ENCODE peak calls at places on chromosomes 3 and 15, in five cellular contexts. One of them, this sample, is unnamed.

GRCh38 chr15:29959384-29960137 is 123.2 kb upstream of the GOLGA8J start:
- DNase-seq in 8988T: no peak
- DNase-seq in hypothalamus: no peak
- DNase-seq in activated CD4-positive, alpha-beta T cell treated with anti-CD3 and anti-CD28 coated beads, Interleukin-2, amount 50 U/mL, for 24 hours: no peak
- DNase-seq in KBM-7: no peak
- DNase-seq in this sample: no peak

GRCh38 chr3:177749836-177750235 is 552.6 kb upstream of the TBL1XR1 start:
- DNase-seq in KBM-7: no peak
- DNase-seq in activated CD4-positive, alpha-beta T cell treated with anti-CD3 and anti-CD28 coated beads, Interleukin-2, amount 50 U/mL, for 24 hours: no peak
- DNase-seq in hypothalamus: no peak
- DNase-seq in 8988T: no peak
- DNase-seq in this sample: no peak

GRCh38 chr15:57345584-57345983 is 30.7 kb upstream of the CGNL1 start:
- DNase-seq in hypothalamus: peak; percentile 14
- DNase-seq in activated CD4-positive, alpha-beta T cell treated with anti-CD3 and anti-CD28 coated beads, Interleukin-2, amount 50 U/mL, for 24 hours: no peak
- DNase-seq in KBM-7: peak; percentile 61
- DNase-seq in 8988T: no peak
- DNase-seq in this sample: no peak

GRCh38 chr15:91926871-91927270 is 73.4 kb downstream of the SLCO3A1 start:
- DNase-seq in KBM-7: no peak
- DNase-seq in hypothalamus: no peak
- DNase-seq in 8988T: no peak
- DNase-seq in activated CD4-positive, alpha-beta T cell treated with anti-CD3 and anti-CD28 coated beads, Interleukin-2, amount 50 U/mL, for 24 hours: no peak
- DNase-seq in this sample: no peak

GRCh38 chr3:81425198-81425868 is 336.1 kb downstream of the GBE1 start:
- DNase-seq in KBM-7: no peak
- DNase-seq in 8988T: no peak
- DNase-seq in activated CD4-positive, alpha-beta T cell treated with anti-CD3 and anti-CD28 coated beads, Interleukin-2, amount 50 U/mL, for 24 hours: no peak
- DNase-seq in hypothalamus: no peak
- DNase-seq in this sample: no peak

GRCh38 chr15:43169888-43170287 is 15.3 kb upstream of the CCNDBP1 start:
- DNase-seq in 8988T: no peak
- DNase-seq in activated CD4-positive, alpha-beta T cell treated with anti-CD3 and anti-CD28 coated beads, Interleukin-2, amount 50 U/mL, for 24 hours: no peak
- DNase-seq in hypothalamus: no peak
- DNase-seq in KBM-7: no peak
- DNase-seq in this sample: no peak

GRCh38 chr3:71305246-71306206 is 278.0 kb downstream of the FOXP1 start:
- DNase-seq in hypothalamus: peak; percentile 7
- DNase-seq in activated CD4-positive, alpha-beta T cell treated with anti-CD3 and anti-CD28 coated beads, Interleukin-2, amount 50 U/mL, for 24 hours: peak; percentile 11
- DNase-seq in 8988T: no peak
- DNase-seq in KBM-7: no peak
- DNase-seq in this sample: no peak

GRCh38 chr3:104635872-104636580 is 730.7 kb upstream of the ALCAM start:
- DNase-seq in KBM-7: no peak
- DNase-seq in hypothalamus: no peak
- DNase-seq in activated CD4-positive, alpha-beta T cell treated with anti-CD3 and anti-CD28 coated beads, Interleukin-2, amount 50 U/mL, for 24 hours: no peak
- DNase-seq in 8988T: no peak
- DNase-seq in this sample: no peak

GRCh38 chr3:133996251-133996661 is 33.5 kb downstream of the SLCO2A1 start:
- DNase-seq in hypothalamus: no peak
- DNase-seq in 8988T: no peak
- DNase-seq in KBM-7: no peak
- DNase-seq in activated CD4-positive, alpha-beta T cell treated with anti-CD3 and anti-CD28 coated beads, Interleukin-2, amount 50 U/mL, for 24 hours: no peak
- DNase-seq in this sample: no peak

GRCh38 chr15:90496791-90497190 is 32.9 kb upstream of the CRTC3 start:
- DNase-seq in hypothalamus: no peak
- DNase-seq in 8988T: no peak
- DNase-seq in activated CD4-positive, alpha-beta T cell treated with anti-CD3 and anti-CD28 coated beads, Interleukin-2, amount 50 U/mL, for 24 hours: no peak
- DNase-seq in KBM-7: peak; percentile 33
- DNase-seq in this sample: no peak

GRCh38 chr3:39137435-39137936 is 15.9 kb downstream of the CSRNP1 start:
- DNase-seq in 8988T: no peak
- DNase-seq in activated CD4-positive, alpha-beta T cell treated with anti-CD3 and anti-CD28 coated beads, Interleukin-2, amount 50 U/mL, for 24 hours: no peak
- DNase-seq in KBM-7: no peak
- DNase-seq in hypothalamus: no peak
- DNase-seq in this sample: no peak

GRCh38 chr15:99249270-99249817 is at the start of gene TTC23:
- DNase-seq in activated CD4-positive, alpha-beta T cell treated with anti-CD3 and anti-CD28 coated beads, Interleukin-2, amount 50 U/mL, for 24 hours: no peak
- DNase-seq in 8988T: no peak
- DNase-seq in KBM-7: no peak
- DNase-seq in hypothalamus: no peak
- DNase-seq in this sample: peak; percentile 29

GRCh38 chr3:122952509-122952908 is 75.1 kb downstream of the SEMA5B start:
- DNase-seq in 8988T: no peak
- DNase-seq in activated CD4-positive, alpha-beta T cell treated with anti-CD3 and anti-CD28 coated beads, Interleukin-2, amount 50 U/mL, for 24 hours: no peak
- DNase-seq in KBM-7: peak; percentile 24
- DNase-seq in hypothalamus: no peak
- DNase-seq in this sample: no peak

GRCh38 chr3:180351601-180352000 is 250.4 kb upstream of the TTC14 start:
- DNase-seq in 8988T: no peak
- DNase-seq in activated CD4-positive, alpha-beta T cell treated with anti-CD3 and anti-CD28 coated beads, Interleukin-2, amount 50 U/mL, for 24 hours: no peak
- DNase-seq in KBM-7: no peak
- DNase-seq in hypothalamus: no peak
- DNase-seq in this sample: no peak

GRCh38 chr3:195896361-195897080 is 11.8 kb downstream of the TNK2 start:
- DNase-seq in KBM-7: no peak
- DNase-seq in 8988T: no peak
- DNase-seq in hypothalamus: peak; percentile 55
- DNase-seq in activated CD4-positive, alpha-beta T cell treated with anti-CD3 and anti-CD28 coated beads, Interleukin-2, amount 50 U/mL, for 24 hours: no peak
- DNase-seq in this sample: no peak

GRCh38 chr3:197311591-197311990 is 13.2 kb upstream of the DLG1 start:
- DNase-seq in hypothalamus: no peak
- DNase-seq in KBM-7: no peak
- DNase-seq in 8988T: no peak
- DNase-seq in activated CD4-positive, alpha-beta T cell treated with anti-CD3 and anti-CD28 coated beads, Interleukin-2, amount 50 U/mL, for 24 hours: no peak
- DNase-seq in this sample: no peak

GRCh38 chr3:71791634-71792033 is 6.7 kb upstream of the PROK2 start:
- DNase-seq in activated CD4-positive, alpha-beta T cell treated with anti-CD3 and anti-CD28 coated beads, Interleukin-2, amount 50 U/mL, for 24 hours: no peak
- DNase-seq in KBM-7: no peak
- DNase-seq in hypothalamus: no peak
- DNase-seq in 8988T: no peak
- DNase-seq in this sample: no peak

GRCh38 chr3:46565607-46566039 is 479 bp downstream of the LRRC2 start:
- DNase-seq in hypothalamus: no peak
- DNase-seq in 8988T: peak; percentile 37
- DNase-seq in activated CD4-positive, alpha-beta T cell treated with anti-CD3 and anti-CD28 coated beads, Interleukin-2, amount 50 U/mL, for 24 hours: no peak
- DNase-seq in KBM-7: no peak
- DNase-seq in this sample: no peak

GRCh38 chr3:135597855-135598254 is 367.7 kb upstream of the PPP2R3A start:
- DNase-seq in 8988T: no peak
- DNase-seq in hypothalamus: no peak
- DNase-seq in KBM-7: no peak
- DNase-seq in activated CD4-positive, alpha-beta T cell treated with anti-CD3 and anti-CD28 coated beads, Interleukin-2, amount 50 U/mL, for 24 hours: no peak
- DNase-seq in this sample: no peak

GRCh38 chr3:194023501-194024280 is 112.3 kb upstream of the HES1 start:
- DNase-seq in 8988T: no peak
- DNase-seq in activated CD4-positive, alpha-beta T cell treated with anti-CD3 and anti-CD28 coated beads, Interleukin-2, amount 50 U/mL, for 24 hours: no peak
- DNase-seq in KBM-7: no peak
- DNase-seq in hypothalamus: no peak
- DNase-seq in this sample: no peak

GRCh38 chr3:194269610-194270145 is 81.5 kb downstream of the CPN2 start:
- DNase-seq in hypothalamus: peak; percentile 20
- DNase-seq in 8988T: no peak
- DNase-seq in KBM-7: no peak
- DNase-seq in activated CD4-positive, alpha-beta T cell treated with anti-CD3 and anti-CD28 coated beads, Interleukin-2, amount 50 U/mL, for 24 hours: no peak
- DNase-seq in this sample: peak; percentile 62

GRCh38 chr15:68431792-68432401 is at the start of gene ITGA11:
- DNase-seq in activated CD4-positive, alpha-beta T cell treated with anti-CD3 and anti-CD28 coated beads, Interleukin-2, amount 50 U/mL, for 24 hours: no peak
- DNase-seq in 8988T: peak; percentile 48
- DNase-seq in hypothalamus: no peak
- DNase-seq in KBM-7: peak; percentile 31
- DNase-seq in this sample: no peak

GRCh38 chr3:115814778-115815380 is 191.6 kb downstream of the GAP43 start:
- DNase-seq in activated CD4-positive, alpha-beta T cell treated with anti-CD3 and anti-CD28 coated beads, Interleukin-2, amount 50 U/mL, for 24 hours: peak; percentile 56
- DNase-seq in KBM-7: peak; percentile 68
- DNase-seq in hypothalamus: peak; percentile 68
- DNase-seq in 8988T: no peak
- DNase-seq in this sample: peak; percentile 59

GRCh38 chr3:160755776-160756304 is at the start of gene PPM1L:
- DNase-seq in activated CD4-positive, alpha-beta T cell treated with anti-CD3 and anti-CD28 coated beads, Interleukin-2, amount 50 U/mL, for 24 hours: peak; percentile 32
- DNase-seq in hypothalamus: peak; percentile 61
- DNase-seq in 8988T: peak; percentile 24
- DNase-seq in KBM-7: peak; percentile 84
- DNase-seq in this sample: no peak

GRCh38 chr15:90819390-90819789 is 49.0 kb upstream of the FURIN start:
- DNase-seq in 8988T: no peak
- DNase-seq in KBM-7: no peak
- DNase-seq in activated CD4-positive, alpha-beta T cell treated with anti-CD3 and anti-CD28 coated beads, Interleukin-2, amount 50 U/mL, for 24 hours: no peak
- DNase-seq in hypothalamus: no peak
- DNase-seq in this sample: no peak

GRCh38 chr15:39624806-39625205 is 43.9 kb downstream of the THBS1 start:
- DNase-seq in 8988T: no peak
- DNase-seq in activated CD4-positive, alpha-beta T cell treated with anti-CD3 and anti-CD28 coated beads, Interleukin-2, amount 50 U/mL, for 24 hours: no peak
- DNase-seq in KBM-7: no peak
- DNase-seq in hypothalamus: no peak
- DNase-seq in this sample: peak; percentile 69

GRCh38 chr3:51944541-51945021 is 2.4 kb downstream of the PARP3 start:
- DNase-seq in activated CD4-positive, alpha-beta T cell treated with anti-CD3 and anti-CD28 coated beads, Interleukin-2, amount 50 U/mL, for 24 hours: no peak
- DNase-seq in KBM-7: no peak
- DNase-seq in 8988T: no peak
- DNase-seq in hypothalamus: no peak
- DNase-seq in this sample: no peak

GRCh38 chr3:10471337-10471721 is 34.1 kb downstream of the ATP2B2 start:
- DNase-seq in 8988T: no peak
- DNase-seq in KBM-7: peak; percentile 21
- DNase-seq in activated CD4-positive, alpha-beta T cell treated with anti-CD3 and anti-CD28 coated beads, Interleukin-2, amount 50 U/mL, for 24 hours: no peak
- DNase-seq in hypothalamus: no peak
- DNase-seq in this sample: no peak

GRCh38 chr3:112773864-112774263 is 72.8 kb downstream of the CD200R1L start:
- DNase-seq in KBM-7: no peak
- DNase-seq in hypothalamus: no peak
- DNase-seq in activated CD4-positive, alpha-beta T cell treated with anti-CD3 and anti-CD28 coated beads, Interleukin-2, amount 50 U/mL, for 24 hours: no peak
- DNase-seq in 8988T: no peak
- DNase-seq in this sample: peak; percentile 26

GRCh38 chr15:63381301-63382192 is at the start of gene CA12:
- DNase-seq in activated CD4-positive, alpha-beta T cell treated with anti-CD3 and anti-CD28 coated beads, Interleukin-2, amount 50 U/mL, for 24 hours: no peak
- DNase-seq in hypothalamus: peak; percentile 18
- DNase-seq in KBM-7: no peak
- DNase-seq in 8988T: peak; percentile 29
- DNase-seq in this sample: no peak

GRCh38 chr3:126307083-126307482 is 50.1 kb downstream of the KLF15 start:
- DNase-seq in hypothalamus: no peak
- DNase-seq in activated CD4-positive, alpha-beta T cell treated with anti-CD3 and anti-CD28 coated beads, Interleukin-2, amount 50 U/mL, for 24 hours: no peak
- DNase-seq in KBM-7: no peak
- DNase-seq in 8988T: no peak
- DNase-seq in this sample: no peak

GRCh38 chr3:45034612-45035252 is 8.6 kb downstream of the CLEC3B start:
- DNase-seq in activated CD4-positive, alpha-beta T cell treated with anti-CD3 and anti-CD28 coated beads, Interleukin-2, amount 50 U/mL, for 24 hours: no peak
- DNase-seq in KBM-7: peak; percentile 79
- DNase-seq in hypothalamus: peak; percentile 50
- DNase-seq in 8988T: no peak
- DNase-seq in this sample: no peak

GRCh38 chr3:14336414-14337285 is 65.8 kb upstream of the SLC6A6 start:
- DNase-seq in activated CD4-positive, alpha-beta T cell treated with anti-CD3 and anti-CD28 coated beads, Interleukin-2, amount 50 U/mL, for 24 hours: no peak
- DNase-seq in hypothalamus: no peak
- DNase-seq in 8988T: no peak
- DNase-seq in KBM-7: no peak
- DNase-seq in this sample: no peak

GRCh38 chr3:21433751-21434150 is 317.3 kb downstream of the ZNF385D start:
- DNase-seq in activated CD4-positive, alpha-beta T cell treated with anti-CD3 and anti-CD28 coated beads, Interleukin-2, amount 50 U/mL, for 24 hours: no peak
- DNase-seq in KBM-7: no peak
- DNase-seq in hypothalamus: no peak
- DNase-seq in 8988T: no peak
- DNase-seq in this sample: no peak

GRCh38 chr3:149615731-149616221 is 42.0 kb downstream of the WWTR1 start:
- DNase-seq in hypothalamus: no peak
- DNase-seq in KBM-7: no peak
- DNase-seq in 8988T: no peak
- DNase-seq in activated CD4-positive, alpha-beta T cell treated with anti-CD3 and anti-CD28 coated beads, Interleukin-2, amount 50 U/mL, for 24 hours: no peak
- DNase-seq in this sample: no peak

GRCh38 chr3:100317928-100318327 is 16.6 kb upstream of the NIT2 start:
- DNase-seq in 8988T: no peak
- DNase-seq in KBM-7: no peak
- DNase-seq in hypothalamus: no peak
- DNase-seq in activated CD4-positive, alpha-beta T cell treated with anti-CD3 and anti-CD28 coated beads, Interleukin-2, amount 50 U/mL, for 24 hours: no peak
- DNase-seq in this sample: no peak

GRCh38 chr15:57224664-57225063 is 151.6 kb upstream of the CGNL1 start:
- DNase-seq in 8988T: no peak
- DNase-seq in activated CD4-positive, alpha-beta T cell treated with anti-CD3 and anti-CD28 coated beads, Interleukin-2, amount 50 U/mL, for 24 hours: no peak
- DNase-seq in KBM-7: no peak
- DNase-seq in hypothalamus: no peak
- DNase-seq in this sample: no peak

GRCh38 chr15:94535298-94536048 is 304.1 kb downstream of the MCTP2 start:
- DNase-seq in activated CD4-positive, alpha-beta T cell treated with anti-CD3 and anti-CD28 coated beads, Interleukin-2, amount 50 U/mL, for 24 hours: no peak
- DNase-seq in KBM-7: no peak
- DNase-seq in hypothalamus: no peak
- DNase-seq in 8988T: no peak
- DNase-seq in this sample: no peak

GRCh38 chr15:76336254-76337046 is at the start of gene ISL2:
- DNase-seq in 8988T: no peak
- DNase-seq in KBM-7: peak; percentile 99
- DNase-seq in activated CD4-positive, alpha-beta T cell treated with anti-CD3 and anti-CD28 coated beads, Interleukin-2, amount 50 U/mL, for 24 hours: peak; percentile 25
- DNase-seq in hypothalamus: peak; percentile 58
- DNase-seq in this sample: no peak

GRCh38 chr15:79169531-79170123 is 79.0 kb upstream of the RASGRF1 start:
- DNase-seq in hypothalamus: no peak
- DNase-seq in KBM-7: no peak
- DNase-seq in activated CD4-positive, alpha-beta T cell treated with anti-CD3 and anti-CD28 coated beads, Interleukin-2, amount 50 U/mL, for 24 hours: no peak
- DNase-seq in 8988T: no peak
- DNase-seq in this sample: no peak